ENCODE peak calls at places on chromosomes 5 and 9, in six cellular contexts. One of them, this sample, is unnamed.

GRCh38 chr5:140362875-140363630 is 3.1 kb downstream of the SLC4A9 start:
- DNase-seq in Ammon's horn: peak; percentile 78
- DNase-seq in psoas muscle: peak; percentile 77
- DNase-seq in ureter: peak; percentile 81
- DNase-seq in MCF 10A: peak; percentile 86
- DNase-seq in globus pallidus: no peak
- DNase-seq in this sample: peak; percentile 91

GRCh38 chr9:131603199-131603598 is 57.9 kb downstream of the PRRT1B start:
- DNase-seq in Ammon's horn: no peak
- DNase-seq in MCF 10A: no peak
- DNase-seq in psoas muscle: no peak
- DNase-seq in ureter: no peak
- DNase-seq in globus pallidus: no peak
- DNase-seq in this sample: no peak

GRCh38 chr9:90517103-90517502 is 125.5 kb downstream of the DIRAS2 start:
- DNase-seq in Ammon's horn: no peak
- DNase-seq in ureter: no peak
- DNase-seq in psoas muscle: no peak
- DNase-seq in globus pallidus: no peak
- DNase-seq in MCF 10A: no peak
- DNase-seq in this sample: no peak

GRCh38 chr9:136791466-136792276 is 527 bp downstream of the TMEM141 start:
- DNase-seq in psoas muscle: peak; percentile 50
- DNase-seq in globus pallidus: no peak
- DNase-seq in Ammon's horn: no peak
- DNase-seq in ureter: peak; percentile 78
- DNase-seq in MCF 10A: peak; percentile 77
- DNase-seq in this sample: no peak

GRCh38 chr5:178688551-178688950 is 41.9 kb downstream of the ZNF354A start:
- DNase-seq in Ammon's horn: no peak
- DNase-seq in ureter: no peak
- DNase-seq in psoas muscle: no peak
- DNase-seq in MCF 10A: peak; percentile 87
- DNase-seq in globus pallidus: no peak
- DNase-seq in this sample: no peak

GRCh38 chr9:95268681-95269080 is 48.8 kb downstream of the FANCC start:
- DNase-seq in ureter: no peak
- DNase-seq in Ammon's horn: peak; percentile 60
- DNase-seq in globus pallidus: peak; percentile 38
- DNase-seq in MCF 10A: peak; percentile 29
- DNase-seq in psoas muscle: no peak
- DNase-seq in this sample: no peak

GRCh38 chr9:88814521-88815101 is 176.7 kb upstream of the S1PR3 start:
- DNase-seq in globus pallidus: no peak
- DNase-seq in MCF 10A: no peak
- DNase-seq in ureter: peak; percentile 64
- DNase-seq in Ammon's horn: peak; percentile 59
- DNase-seq in psoas muscle: peak; percentile 32
- DNase-seq in this sample: peak; percentile 90

GRCh38 chr5:138035605-138036537 is 3.0 kb upstream of the FAM13B start:
- DNase-seq in globus pallidus: peak; percentile 94
- DNase-seq in ureter: peak; percentile 57
- DNase-seq in Ammon's horn: peak; percentile 95
- DNase-seq in MCF 10A: peak; percentile 96
- DNase-seq in psoas muscle: peak; percentile 41
- DNase-seq in this sample: no peak

GRCh38 chr5:87122171-87122977 is 145.3 kb upstream of the RASA1 start:
- DNase-seq in globus pallidus: peak; percentile 58
- DNase-seq in Ammon's horn: no peak
- DNase-seq in MCF 10A: no peak
- DNase-seq in ureter: no peak
- DNase-seq in psoas muscle: no peak
- DNase-seq in this sample: no peak

GRCh38 chr5:15502208-15502607 is 2.2 kb downstream of the FBXL7 start:
- DNase-seq in globus pallidus: no peak
- DNase-seq in Ammon's horn: no peak
- DNase-seq in MCF 10A: no peak
- DNase-seq in psoas muscle: no peak
- DNase-seq in ureter: no peak
- DNase-seq in this sample: no peak

GRCh38 chr5:86570427-86571083 is 47.2 kb upstream of the COX7C start:
- DNase-seq in psoas muscle: no peak
- DNase-seq in MCF 10A: no peak
- DNase-seq in ureter: no peak
- DNase-seq in globus pallidus: no peak
- DNase-seq in Ammon's horn: no peak
- DNase-seq in this sample: no peak

GRCh38 chr9:33795281-33795680 is at the start of gene PRSS3:
- DNase-seq in globus pallidus: no peak
- DNase-seq in ureter: no peak
- DNase-seq in psoas muscle: no peak
- DNase-seq in Ammon's horn: no peak
- DNase-seq in MCF 10A: peak; percentile 11
- DNase-seq in this sample: no peak

GRCh38 chr5:141694479-141694878 is 12.4 kb upstream of the ARAP3 start:
- DNase-seq in MCF 10A: no peak
- DNase-seq in psoas muscle: no peak
- DNase-seq in Ammon's horn: no peak
- DNase-seq in globus pallidus: no peak
- DNase-seq in ureter: no peak
- DNase-seq in this sample: no peak

GRCh38 chr9:117825609-117826347 is 121.6 kb downstream of the TLR4 start:
- DNase-seq in MCF 10A: no peak
- DNase-seq in psoas muscle: no peak
- DNase-seq in Ammon's horn: peak; percentile 53
- DNase-seq in globus pallidus: peak; percentile 26
- DNase-seq in ureter: no peak
- DNase-seq in this sample: no peak

GRCh38 chr5:113806250-113806649 is 292.8 kb downstream of the YTHDC2 start:
- DNase-seq in MCF 10A: peak; percentile 25
- DNase-seq in ureter: no peak
- DNase-seq in psoas muscle: no peak
- DNase-seq in globus pallidus: peak; percentile 3
- DNase-seq in Ammon's horn: peak; percentile 43
- DNase-seq in this sample: no peak

GRCh38 chr5:66134407-66134843 is 9.7 kb upstream of the SREK1 start:
- DNase-seq in ureter: no peak
- DNase-seq in globus pallidus: no peak
- DNase-seq in MCF 10A: peak; percentile 2
- DNase-seq in psoas muscle: no peak
- DNase-seq in Ammon's horn: no peak
- DNase-seq in this sample: no peak

GRCh38 chr9:36298566-36298965 is 40.3 kb upstream of the GNE start:
- DNase-seq in psoas muscle: no peak
- DNase-seq in globus pallidus: no peak
- DNase-seq in ureter: no peak
- DNase-seq in Ammon's horn: no peak
- DNase-seq in MCF 10A: no peak
- DNase-seq in this sample: no peak

GRCh38 chr5:36644727-36645126 is 38.3 kb downstream of the SLC1A3 start:
- DNase-seq in MCF 10A: no peak
- DNase-seq in Ammon's horn: no peak
- DNase-seq in globus pallidus: no peak
- DNase-seq in psoas muscle: no peak
- DNase-seq in ureter: no peak
- DNase-seq in this sample: no peak

GRCh38 chr9:114276908-114277821 is 45.7 kb upstream of the ORM1 start:
- DNase-seq in psoas muscle: peak; percentile 47
- DNase-seq in ureter: no peak
- DNase-seq in globus pallidus: no peak
- DNase-seq in Ammon's horn: no peak
- DNase-seq in MCF 10A: peak; percentile 87
- DNase-seq in this sample: peak; percentile 75

GRCh38 chr9:133619791-133620190 is 10.6 kb upstream of the FAM163B start:
- DNase-seq in ureter: peak; percentile 54
- DNase-seq in Ammon's horn: peak; percentile 71
- DNase-seq in MCF 10A: no peak
- DNase-seq in globus pallidus: peak; percentile 51
- DNase-seq in psoas muscle: no peak
- DNase-seq in this sample: no peak

GRCh38 chr5:95895771-95896170 is 65.9 kb downstream of the ELL2 start:
- DNase-seq in ureter: no peak
- DNase-seq in globus pallidus: peak; percentile 88
- DNase-seq in Ammon's horn: peak; percentile 77
- DNase-seq in MCF 10A: no peak
- DNase-seq in psoas muscle: no peak
- DNase-seq in this sample: no peak

This sample was measured in osteocyte.